ENCODE peak calls at places on chromosomes 1 and 21, in four cellular contexts. O is Calu3; S is H7; G is activated CD4-positive, alpha-beta T cell treated with anti-CD3 and anti-CD28 coated beads, Interleukin-2, amount 50 U/mL, for 1 hour. C is an unnamed sample.

GRCh38 chr1:83024251-83024767 is 974.6 kb downstream of the TTLL7 start:
- DNase-seq in O (no peak), S (no peak), G (no peak), C (no peak)

GRCh38 chr1:42680921-42681683 is 1.1 kb upstream of the YBX1 start:
- DNase-seq in O (no peak), G (no peak), S (peak; percentile 17), C (no peak)

GRCh38 chr1:85957760-85958159 is 198.8 kb downstream of the COL24A1 start:
- DNase-seq in O (no peak), S (no peak), G (no peak), C (no peak)

GRCh38 chr1:113835686-113836290 is 23.5 kb upstream of the RSBN1 start:
- DNase-seq in G (no peak), O (peak; percentile 8), S (peak; percentile 26), C (no peak)

GRCh38 chr1:248688527-248689298 is 13.9 kb downstream of the OR14I1 start:
- DNase-seq in G (no peak), S (no peak), O (no peak), C (no peak)

GRCh38 chr1:78146137-78146822 is 100.5 kb downstream of the GIPC2 start:
- DNase-seq in G (no peak), O (no peak), S (no peak), C (no peak)

GRCh38 chr1:168613689-168614655 is 37.6 kb downstream of the XCL1 start:
- DNase-seq in S (no peak), G (no peak), O (no peak), C (peak; percentile 17)

GRCh38 chr1:204356997-204357396 is 2.7 kb downstream of the PLEKHA6 start:
- DNase-seq in G (no peak), O (no peak), S (no peak), C (no peak)

GRCh38 chr1:216119600-216119999 is 303.6 kb downstream of the USH2A start:
- DNase-seq in G (no peak), O (peak; percentile 12), S (peak; percentile 13), C (no peak)

GRCh38 chr1:29837306-29837646 is 601.0 kb downstream of the PTPRU start:
- DNase-seq in G (no peak), O (no peak), S (no peak), C (no peak)

GRCh38 chr1:68384321-68384813 is 65.4 kb downstream of the RPE65 start:
- DNase-seq in G (no peak), O (peak; percentile 67), S (no peak), C (no peak)

GRCh38 chr1:227437495-227438008 is 119.3 kb upstream of the CDC42BPA start:
- DNase-seq in S (peak; percentile 67), O (no peak), G (no peak), C (no peak)

GRCh38 chr1:30740251-30740951 is 17.0 kb upstream of the MATN1 start:
- DNase-seq in G (no peak), S (no peak), O (no peak), C (no peak)

GRCh38 chr21:45021428-45022347 is 52.7 kb upstream of the ADARB1 start:
- DNase-seq in O (no peak), G (no peak), S (peak; percentile 37), C (peak; percentile 35)

GRCh38 chr1:109610609-109611307 is 8.7 kb downstream of the GNAT2 start:
- DNase-seq in O (no peak), G (no peak), S (no peak), C (no peak)

GRCh38 chr1:202692959-202693555 is 17.2 kb downstream of the SYT2 start:
- DNase-seq in G (peak; percentile 68), S (peak; percentile 88), O (peak; percentile 80), C (peak; percentile 89)

GRCh38 chr1:11671544-11672286 is 7.7 kb downstream of the FBXO6 start:
- DNase-seq in G (no peak), S (peak; percentile 46), O (no peak), C (no peak)

GRCh38 chr1:185419718-185420117 is 102.7 kb upstream of the IVNS1ABP start:
- DNase-seq in O (no peak), S (no peak), G (no peak), C (no peak)

GRCh38 chr21:36994501-36995189 is 11.9 kb upstream of the RIPPLY3 start:
- DNase-seq in O (no peak), S (peak; percentile 84), G (no peak), C (no peak)

GRCh38 chr1:5903031-5903430 is 89.2 kb downstream of the NPHP4 start:
- DNase-seq in O (no peak), G (no peak), S (no peak), C (no peak)

GRCh38 chr1:16348414-16349182 is 3.7 kb downstream of the FBXO42 start:
- DNase-seq in S (no peak), O (no peak), G (no peak), C (no peak)

GRCh38 chr1:34906225-34906624 is 23.2 kb downstream of the DLGAP3 start:
- DNase-seq in G (no peak), S (no peak), O (no peak), C (no peak)

GRCh38 chr1:160711528-160712311 is at the start of gene CD48:
- DNase-seq in G (peak; percentile 31), O (no peak), S (no peak), C (no peak)

GRCh38 chr1:109485001-109485400 is 1.3 kb downstream of the ATXN7L2 start:
- DNase-seq in O (no peak), S (peak; percentile 68), G (no peak), C (no peak)

GRCh38 chr1:9250586-9251381 is 16.2 kb downstream of the H6PD start:
- DNase-seq in G (no peak), S (no peak), O (no peak), C (no peak)

GRCh38 chr1:90187186-90187585 is 192.3 kb downstream of the ZNF326 start:
- DNase-seq in O (no peak), G (no peak), S (no peak), C (no peak)

GRCh38 chr21:32976791-32977190 is 48.9 kb upstream of the OLIG2 start:
- DNase-seq in S (peak; percentile 36), G (no peak), O (no peak), C (no peak)

GRCh38 chr1:54407201-54407956 is 1.2 kb upstream of the SSBP3 start:
- DNase-seq in O (peak; percentile 55), G (peak; percentile 41), S (peak; percentile 84), C (peak; percentile 41)

GRCh38 chr1:61054636-61055035 is 27.7 kb upstream of the NFIA start:
- DNase-seq in O (no peak), G (no peak), S (peak; percentile 51), C (no peak)

GRCh38 chr1:218669431-218669830 is 324.3 kb downstream of the TGFB2 start:
- DNase-seq in S (no peak), G (no peak), O (no peak), C (no peak)

GRCh38 chr1:167564592-167564991 is 11.0 kb upstream of the CREG1 start:
- DNase-seq in O (peak; percentile 41), G (no peak), S (no peak), C (no peak)